ENCODE peak calls at places on chromosomes 16 and 17, in eight cellular contexts. D is neural progenitor cell, S is cardiac fibroblast, Q is ovary, U is breast epithelium, O is WTC11, L is brain microvascular endothelial cell, V is sigmoid colon. F is an unnamed sample.

GRCh38 chr17:79760197-79760906 is 17.6 kb upstream of the CBX2 start:
- DNase-seq in D (no peak), S (no peak), Q (no peak), U (no peak), O (no peak), L (no peak), V (no peak), F (no peak)

GRCh38 chr17:45115871-45116270 is 16.4 kb downstream of the PLCD3 start:
- DNase-seq in D (no peak), S (no peak), Q (no peak), U (no peak), O (no peak), L (peak; percentile 28), V (no peak), F (no peak)

GRCh38 chr16:86584726-86585721 is 6.7 kb downstream of the FOXL1 start:
- DNase-seq in D (no peak), S (no peak), Q (no peak), U (no peak), O (no peak), L (peak; percentile 64), V (no peak), F (no peak)

GRCh38 chr16:67901734-67902133 is 8.7 kb downstream of the PSKH1 start:
- DNase-seq in D (no peak), S (no peak), Q (no peak), U (no peak), O (no peak), L (no peak), V (no peak), F (no peak)

GRCh38 chr17:37824534-37825485 is 80.0 kb upstream of the HNF1B start:
- DNase-seq in D (no peak), S (peak; percentile 71), Q (no peak), U (no peak), O (no peak), L (peak; percentile 77), V (no peak), F (no peak)

GRCh38 chr16:55557186-55557585 is 9.3 kb upstream of the CAPNS2 start:
- DNase-seq in D (no peak), S (no peak), Q (no peak), U (no peak), O (no peak), L (no peak), V (no peak), F (no peak)

GRCh38 chr16:89359296-89360147 is 130.8 kb downstream of the ANKRD11 start:
- DNase-seq in D (no peak), S (peak; percentile 49), Q (peak; percentile 54), U (no peak), O (no peak), L (no peak), V (no peak), F (no peak)

GRCh38 chr16:17031484-17032268 is 439.1 kb downstream of the XYLT1 start:
- DNase-seq in D (no peak), S (no peak), Q (no peak), U (no peak), O (no peak), L (no peak), V (no peak), F (no peak)

GRCh38 chr17:6027342-6028024 is 42.7 kb upstream of the WSCD1 start:
- DNase-seq in D (no peak), S (no peak), Q (no peak), U (no peak), O (no peak), L (no peak), V (no peak), F (no peak)

GRCh38 chr17:60139438-60140285 is 10.1 kb upstream of the CA4 start:
- DNase-seq in D (peak; percentile 92), S (peak; percentile 73), Q (peak; percentile 71), U (no peak), O (peak; percentile 84), L (peak; percentile 53), V (peak; percentile 75), F (peak; percentile 78)
- TF ChIP-seq CTCF in D (peak; percentile 67), S (peak; percentile 75), Q (peak; percentile 28), U (no peak), O (no peak), L (peak; percentile 85), V (peak; percentile 39), F (peak; percentile 60)

GRCh38 chr17:81924557-81925532 is 2.7 kb downstream of the MAFG start:
- DNase-seq in D (peak; percentile 62), S (no peak), Q (peak; percentile 36), U (no peak), O (no peak), L (no peak), V (no peak), F (no peak)

GRCh38 chr17:81921531-81921862 is 3.5 kb upstream of the SIRT7 start:
- DNase-seq in D (no peak), S (no peak), Q (no peak), U (no peak), O (no peak), L (no peak), V (no peak), F (no peak)

GRCh38 chr17:81922566-81923301 is 4.8 kb upstream of the SIRT7 start:
- DNase-seq in D (no peak), S (no peak), Q (peak; percentile 43), U (no peak), O (no peak), L (no peak), V (no peak), F (no peak)

GRCh38 chr17:81921996-81922565 is 4.1 kb upstream of the SIRT7 start:
- DNase-seq in D (no peak), S (no peak), Q (no peak), U (no peak), O (no peak), L (no peak), V (no peak), F (no peak)

DNA sequence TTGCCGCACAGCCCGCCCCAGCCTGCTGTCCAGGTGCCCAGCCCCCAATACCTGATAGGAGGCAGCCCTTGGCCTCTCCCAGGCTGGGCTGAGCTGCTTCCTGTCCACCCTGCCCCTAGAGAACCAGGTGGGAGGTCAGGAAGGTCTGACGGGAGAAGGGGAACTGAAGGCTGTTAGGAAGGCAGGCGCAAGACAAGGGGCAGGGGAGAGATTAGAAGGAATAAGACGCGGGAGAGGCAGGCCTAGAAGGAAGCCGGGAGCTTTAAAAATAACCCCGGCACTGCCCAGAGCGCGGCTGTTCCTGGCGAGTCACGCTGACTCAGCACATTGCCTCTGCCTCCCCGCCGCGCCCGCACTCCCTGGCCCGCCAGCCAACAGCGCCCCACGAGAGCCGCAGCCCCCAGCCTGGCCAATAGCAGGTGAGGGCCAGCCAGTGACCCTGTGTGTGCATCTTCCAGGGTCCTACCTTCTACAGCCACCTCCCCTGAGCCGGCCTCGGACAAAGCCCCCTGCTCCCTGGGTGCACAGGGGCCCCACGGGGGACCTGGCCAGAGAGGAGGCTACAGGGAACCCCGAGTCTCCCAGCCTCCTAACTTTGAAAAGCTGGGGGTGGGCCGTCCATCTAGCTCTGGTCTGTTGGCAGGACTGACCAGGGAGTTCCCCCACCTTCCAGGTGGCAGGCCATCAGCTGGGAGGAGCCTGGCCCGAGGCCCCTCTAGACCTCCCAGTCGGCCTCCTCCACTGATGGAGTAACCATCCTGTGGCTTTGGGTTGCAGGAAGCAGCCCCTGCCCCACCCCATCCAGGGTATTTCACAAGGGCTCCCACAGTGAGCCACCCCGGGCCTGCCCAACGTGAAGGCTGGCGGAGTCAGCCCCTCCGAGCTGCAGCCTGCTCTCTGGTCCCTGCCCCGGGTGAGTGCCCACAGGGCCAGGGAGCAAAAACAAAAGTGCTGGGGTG is 4.0 kb downstream of the MAFG start:
- DNase-seq in D (peak; percentile 87), S (peak; percentile 87), Q (peak; percentile 80), U (no peak), O (peak; percentile 68), L (peak; percentile 78), V (peak; percentile 86), F (no peak)
- TF ChIP-seq CTCF in D (no peak), S (no peak), Q (no peak), U (no peak), O (no peak), L (no peak), V (no peak), F (no peak)

GRCh38 chr16:5621826-5622225 is 524.2 kb upstream of the EEF2KMT start:
- DNase-seq in D (no peak), S (no peak), Q (no peak), U (peak; percentile 69), O (no peak), L (no peak), V (no peak), F (no peak)

GRCh38 chr16:5616841-5617240 is 519.2 kb upstream of the EEF2KMT start:
- DNase-seq in D (no peak), S (no peak), Q (no peak), U (peak; percentile 56), O (no peak), L (no peak), V (no peak), F (no peak)

GRCh38 chr16:5619314-5619713 is 521.7 kb upstream of the EEF2KMT start:
- DNase-seq in D (peak; percentile 15), S (no peak), Q (no peak), U (no peak), O (no peak), L (no peak), V (no peak), F (no peak)

GRCh38 chr16:5615868-5616642 is 518.5 kb upstream of the EEF2KMT start:
- DNase-seq in D (peak; percentile 92), S (no peak), Q (no peak), U (peak; percentile 65), O (peak; percentile 40), L (no peak), V (peak; percentile 66), F (peak; percentile 59)
- TF ChIP-seq CTCF in D (peak; percentile 90), S (peak; percentile 36), Q (no peak), U (peak; percentile 59), O (peak; percentile 33), L (peak; percentile 25), V (peak; percentile 58), F (peak; percentile 63)

DNA sequence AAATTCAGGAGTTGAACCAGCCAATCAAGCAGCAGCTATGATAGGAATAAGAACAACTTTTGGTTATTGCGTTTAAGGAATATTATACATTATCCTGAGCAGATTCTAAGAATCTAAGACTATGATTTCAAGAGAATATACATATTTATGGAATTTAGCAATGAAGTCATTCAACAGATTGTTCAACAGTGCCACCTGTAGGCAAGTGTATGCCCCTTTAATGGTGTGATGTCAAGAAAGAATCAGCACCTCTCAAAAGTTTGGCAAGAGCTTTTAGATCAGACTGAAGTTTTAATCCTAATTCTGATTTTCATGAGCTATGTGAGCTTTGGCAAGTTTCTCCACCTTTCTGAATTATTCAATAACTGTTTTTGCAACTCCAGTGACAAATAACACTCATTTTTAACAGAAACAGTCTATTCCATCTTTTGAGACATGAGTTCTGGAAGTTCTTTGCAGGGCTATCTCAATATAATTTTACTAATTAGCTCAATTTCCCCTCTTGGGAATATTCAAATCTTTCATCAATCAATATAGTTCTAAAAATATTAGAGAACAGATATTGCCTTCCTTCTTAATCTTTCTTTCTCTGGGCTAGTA is 474.3 kb upstream of the TOM1L1 start:
- DNase-seq in D (peak; percentile 53), S (no peak), Q (no peak), U (no peak), O (no peak), L (no peak), V (no peak), F (no peak)
- TF ChIP-seq CTCF in D (peak; percentile 75), S (no peak), Q (no peak), U (no peak), O (no peak), L (no peak), V (no peak), F (peak; percentile 36)

F was measured in GM10248.